ENCODE peak calls at places on chromosomes 4 and X, in six cellular contexts. M is GM13976, K is uterus, N is left lung, G is endothelial cell, Z is right lobe of liver. I is an unnamed sample.

GRCh38 chrX:37745354-37745753 is 34.5 kb upstream of the CYBB start:
- DNase-seq in M (peak; percentile 58), K (peak; percentile 59), N (peak; percentile 79), G (peak; percentile 65), Z (peak; percentile 69), I (peak; percentile 75)

GRCh38 chr4:8552581-8553205 is 27.5 kb upstream of the GPR78 start:
- DNase-seq in M (no peak), K (no peak), N (no peak), G (no peak), Z (no peak), I (no peak)

GRCh38 chr4:149638073-149638472 is 177.6 kb downstream of the IQCM start:
- DNase-seq in M (no peak), K (no peak), N (no peak), G (no peak), Z (no peak), I (no peak)

GRCh38 chrX:71107762-71108360 is 1.3 kb upstream of the CXorf65 start:
- DNase-seq in M (no peak), K (no peak), N (no peak), G (no peak), Z (no peak), I (no peak)

GRCh38 chrX:118839334-118839958 is 15.8 kb downstream of the ZCCHC12 start:
- DNase-seq in M (peak; percentile 78), K (peak; percentile 72), N (peak; percentile 93), G (peak; percentile 72), Z (peak; percentile 88), I (peak; percentile 58)

GRCh38 chr4:53005808-53006207 is 143.7 kb downstream of the RASL11B start:
- DNase-seq in M (no peak), K (no peak), N (no peak), G (no peak), Z (no peak), I (no peak)

GRCh38 chr4:80322716-80323115 is 12.8 kb upstream of the CFAP299 start:
- DNase-seq in M (no peak), K (no peak), N (no peak), G (no peak), Z (no peak), I (no peak)

GRCh38 chrX:109847257-109848187 is 114.5 kb upstream of the ACSL4 start:
- DNase-seq in M (no peak), K (peak; percentile 20), N (no peak), G (no peak), Z (no peak), I (no peak)

GRCh38 chr4:94036964-94037363 is 170.7 kb upstream of the SMARCAD1 start:
- DNase-seq in M (peak; percentile 6), K (no peak), N (no peak), G (no peak), Z (no peak), I (no peak)

GRCh38 chr4:23878235-23878861 is 11.5 kb downstream of the PPARGC1A start:
- DNase-seq in M (no peak), K (no peak), N (no peak), G (no peak), Z (no peak), I (no peak)

GRCh38 chrX:46737462-46737861 is 21.5 kb downstream of the SLC9A7 start:
- DNase-seq in M (no peak), K (no peak), N (no peak), G (no peak), Z (no peak), I (no peak)

GRCh38 chr4:68878048-68878447 is 62.3 kb downstream of the UGT2B10 start:
- DNase-seq in M (no peak), K (no peak), N (no peak), G (no peak), Z (no peak), I (no peak)

GRCh38 chrX:63661676-63662075 is 123.3 kb downstream of the ARHGEF9 start:
- DNase-seq in M (no peak), K (no peak), N (no peak), G (no peak), Z (no peak), I (no peak)

GRCh38 chrX:133482345-133483041 is 67.2 kb upstream of the GPC4 start:
- DNase-seq in M (no peak), K (peak; percentile 40), N (no peak), G (no peak), Z (no peak), I (no peak)

GRCh38 chr4:88078592-88078991 is 71.2 kb downstream of the PKD2 start:
- DNase-seq in M (no peak), K (no peak), N (no peak), G (no peak), Z (no peak), I (no peak)

GRCh38 chrX:2404816-2405215 is 96.0 kb downstream of the DHRSX start:
- DNase-seq in M (no peak), K (no peak), N (no peak), G (no peak), Z (peak; percentile 59), I (no peak)

GRCh38 chrX:84501798-84502628 is at the start of gene HDX:
- DNase-seq in M (peak; percentile 36), K (peak; percentile 86), N (peak; percentile 83), G (peak; percentile 73), Z (peak; percentile 88), I (peak; percentile 83)

GRCh38 chr4:138790993-138791392 is 224.6 kb upstream of the NOCT start:
- DNase-seq in M (no peak), K (no peak), N (no peak), G (no peak), Z (no peak), I (no peak)

DNA sequence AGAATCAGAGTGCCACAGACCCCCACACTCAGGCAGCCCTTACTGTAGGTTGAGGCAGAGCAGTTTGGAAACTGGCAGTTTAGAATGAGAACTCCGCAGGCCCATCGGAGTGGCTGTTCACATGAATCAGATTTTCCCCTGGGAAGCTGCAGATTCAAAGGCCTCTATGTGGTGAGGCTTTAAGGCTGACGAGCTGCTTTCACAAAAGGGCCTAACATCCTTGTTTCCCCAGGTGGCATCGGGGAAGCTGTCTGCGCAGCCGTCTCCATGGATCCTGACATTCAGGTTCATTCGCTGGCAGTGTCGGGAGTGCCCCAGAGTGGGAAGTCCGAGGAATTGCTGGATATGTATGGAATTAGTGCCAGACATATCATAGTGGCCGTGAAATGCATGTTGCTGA is 33.7 kb downstream of the TKTL1 start:
- DNase-seq in M (no peak), K (no peak), N (no peak), G (no peak), Z (no peak), I (no peak)
- TF ChIP-seq CTCF in M (no peak), K (no peak), N (no peak), G (no peak), Z (no peak), I (no peak)

GRCh38 chrX:12138366-12139313 is at the start of gene FRMPD4:
- DNase-seq in M (no peak), K (no peak), N (no peak), G (peak; percentile 15), Z (no peak), I (peak; percentile 38)
- TF ChIP-seq CTCF in M (no peak), K (peak; percentile 10), N (no peak), G (no peak), Z (no peak), I (no peak)

GRCh38 chr4:54318904-54319303 is 89.8 kb downstream of the PDGFRA start:
- DNase-seq in M (peak; percentile 32), K (no peak), N (no peak), G (peak; percentile 47), Z (no peak), I (no peak)
- TF ChIP-seq CTCF in M (peak; percentile 67), K (peak; percentile 28), N (peak; percentile 80), G (peak; percentile 86), Z (peak; percentile 54), I (peak; percentile 77)

GRCh38 chr4:116055857-116056827 is 942.7 kb upstream of the NDST4 start:
- DNase-seq in M (no peak), K (no peak), N (no peak), G (no peak), Z (no peak), I (no peak)
- TF ChIP-seq CTCF in M (no peak), K (no peak), N (no peak), G (peak; percentile 31), Z (no peak), I (peak; percentile 26)

GRCh38 chr4:163330828-163331628 is 1.4 kb downstream of the NPY1R start:
- DNase-seq in M (no peak), K (no peak), N (peak; percentile 69), G (no peak), Z (no peak), I (no peak)
- TF ChIP-seq CTCF in M (no peak), K (no peak), N (no peak), G (no peak), Z (no peak), I (no peak)

GRCh38 chr4:122156819-122157218 is 4.7 kb downstream of the BLTP1 start:
- DNase-seq in M (peak; percentile 20), K (no peak), N (no peak), G (no peak), Z (no peak), I (no peak)

GRCh38 chr4:122146652-122147051 is 5.5 kb upstream of the BLTP1 start:
- DNase-seq in M (no peak), K (no peak), N (no peak), G (no peak), Z (no peak), I (no peak)

GRCh38 chr4:122152699-122153328 is 683 bp downstream of the BLTP1 start:
- DNase-seq in M (peak; percentile 40), K (no peak), N (peak; percentile 83), G (peak; percentile 42), Z (peak; percentile 56), I (peak; percentile 49)

GRCh38 chr4:122150896-122151295 is 1.2 kb upstream of the BLTP1 start:
- DNase-seq in M (no peak), K (no peak), N (no peak), G (no peak), Z (no peak), I (no peak)

GRCh38 chr4:122151982-122152698 is at the start of gene BLTP1:
- DNase-seq in M (peak; percentile 94), K (peak; percentile 88), N (peak; percentile 99), G (peak; percentile 87), Z (peak; percentile 92), I (peak; percentile 92)
- TF ChIP-seq CTCF in M (no peak), K (no peak), N (no peak), G (no peak), Z (no peak), I (no peak)

GRCh38 chr4:54539500-54540029 is 118.2 kb upstream of the KIT start:
- DNase-seq in M (peak; percentile 28), K (peak; percentile 27), N (peak; percentile 90), G (peak; percentile 67), Z (peak; percentile 51), I (peak; percentile 56)
- TF ChIP-seq CTCF in M (no peak), K (no peak), N (no peak), G (no peak), Z (no peak), I (no peak)

DNA sequence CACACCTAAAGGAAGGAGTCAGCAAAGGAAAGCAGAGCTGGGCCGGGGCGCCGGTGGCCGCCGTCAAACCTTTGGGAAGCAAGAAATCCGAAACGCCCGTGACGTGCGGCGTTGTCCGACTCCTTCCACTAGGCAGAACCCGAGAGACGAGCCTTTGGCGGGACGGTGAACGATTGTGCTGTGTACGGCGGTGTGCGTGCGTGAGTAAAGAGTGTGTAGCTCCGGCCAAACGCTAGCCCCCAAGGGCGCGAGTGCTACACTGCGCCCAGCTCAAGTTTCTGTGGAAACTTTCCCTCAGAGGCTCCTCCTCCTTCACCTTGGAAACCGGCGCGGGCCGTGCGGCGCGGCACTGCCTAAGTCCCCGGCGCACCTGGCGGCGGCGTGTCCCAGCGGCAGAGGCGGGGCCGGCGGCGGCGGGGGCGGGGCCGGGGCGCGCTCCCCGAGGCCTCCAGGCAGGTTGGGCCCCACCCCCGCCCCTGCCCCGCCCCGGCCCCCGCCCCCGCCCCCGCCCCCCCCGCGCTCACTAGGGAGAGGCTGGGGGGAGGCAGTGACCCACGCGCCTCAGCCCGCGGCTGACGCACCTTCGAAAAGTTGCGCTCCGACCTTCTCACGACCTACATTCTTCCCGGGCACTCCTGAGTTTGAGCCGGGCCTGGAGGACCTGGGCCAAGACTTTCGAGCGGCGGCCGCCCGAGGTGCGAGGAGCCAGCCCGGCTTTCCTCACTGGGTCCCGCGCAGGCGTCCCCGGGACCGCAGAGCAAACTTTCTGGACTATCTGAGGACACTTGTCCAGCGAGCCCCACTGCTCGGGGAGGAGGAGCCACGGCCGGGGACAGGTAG is at the start of gene FHIP1A:
- DNase-seq in M (peak; percentile 88), K (peak; percentile 78), N (peak; percentile 94), G (peak; percentile 63), Z (peak; percentile 93), I (peak; percentile 91)
- TF ChIP-seq CTCF in M (no peak), K (no peak), N (no peak), G (no peak), Z (peak; percentile 12), I (no peak)

I was measured in mesothelial cell of epicardium.